ENCODE peak calls at places on chromosomes 13 and 19, in ten cellular contexts. One of them, this sample, is unnamed.

GRCh38 chr19:43595605-43595998 is 332 bp downstream of the IRGQ start:
- DNase-seq in cardiac muscle cell: no peak
- DNase-seq in stomach: no peak
- DNase-seq in brain microvascular endothelial cell: no peak
- DNase-seq in PC-3: no peak
- DNase-seq in mammary epithelial cell: no peak
- DNase-seq in HL-60: no peak
- DNase-seq in lower lobe of right lung: peak
- DNase-seq in tibial nerve: no peak
- DNase-seq in cardiac fibroblast: no peak
- DNase-seq in this sample: no peak

GRCh38 chr13:30140973-30141372 is 166.4 kb downstream of the KATNAL1 start:
- DNase-seq in cardiac muscle cell: no peak
- DNase-seq in stomach: no peak
- DNase-seq in brain microvascular endothelial cell: no peak
- DNase-seq in PC-3: no peak
- DNase-seq in mammary epithelial cell: no peak
- DNase-seq in HL-60: no peak
- DNase-seq in lower lobe of right lung: no peak
- DNase-seq in tibial nerve: no peak
- DNase-seq in cardiac fibroblast: no peak
- DNase-seq in this sample: peak

GRCh38 chr13:101398920-101399319 is 17.4 kb downstream of the NALCN start:
- DNase-seq in cardiac muscle cell: peak
- DNase-seq in stomach: no peak
- DNase-seq in brain microvascular endothelial cell: peak
- DNase-seq in PC-3: peak
- DNase-seq in mammary epithelial cell: peak
- DNase-seq in HL-60: no peak
- DNase-seq in lower lobe of right lung: no peak
- DNase-seq in tibial nerve: no peak
- DNase-seq in cardiac fibroblast: peak
- DNase-seq in this sample: no peak

GRCh38 chr19:46147166-46147740 is 785 bp upstream of the IGFL2 start:
- DNase-seq in cardiac muscle cell: no peak
- DNase-seq in stomach: no peak
- DNase-seq in brain microvascular endothelial cell: no peak
- DNase-seq in PC-3: no peak
- DNase-seq in mammary epithelial cell: no peak
- DNase-seq in HL-60: no peak
- DNase-seq in lower lobe of right lung: no peak
- DNase-seq in tibial nerve: no peak
- DNase-seq in cardiac fibroblast: no peak
- DNase-seq in this sample: no peak

GRCh38 chr19:11814707-11815050 is 606 bp downstream of the ZNF440 start:
- DNase-seq in cardiac muscle cell: peak
- DNase-seq in stomach: no peak
- DNase-seq in brain microvascular endothelial cell: peak
- DNase-seq in PC-3: peak
- DNase-seq in mammary epithelial cell: peak
- DNase-seq in HL-60: no peak
- DNase-seq in lower lobe of right lung: no peak
- DNase-seq in tibial nerve: no peak
- DNase-seq in cardiac fibroblast: peak
- DNase-seq in this sample: no peak

GRCh38 chr13:112747256-112747655 is 57.4 kb downstream of the ATP11A start:
- DNase-seq in cardiac muscle cell: no peak
- DNase-seq in stomach: no peak
- DNase-seq in brain microvascular endothelial cell: no peak
- DNase-seq in PC-3: no peak
- DNase-seq in mammary epithelial cell: no peak
- DNase-seq in HL-60: no peak
- DNase-seq in lower lobe of right lung: no peak
- DNase-seq in tibial nerve: no peak
- DNase-seq in cardiac fibroblast: no peak
- DNase-seq in this sample: no peak

GRCh38 chr19:15177269-15178116 is 23.3 kb downstream of the NOTCH3 start:
- DNase-seq in cardiac muscle cell: peak
- DNase-seq in stomach: peak
- DNase-seq in brain microvascular endothelial cell: peak
- DNase-seq in PC-3: peak
- DNase-seq in mammary epithelial cell: peak
- DNase-seq in HL-60: peak
- DNase-seq in lower lobe of right lung: peak
- DNase-seq in tibial nerve: peak
- DNase-seq in cardiac fibroblast: peak
- DNase-seq in this sample: no peak

GRCh38 chr13:20482275-20482761 is 43.3 kb downstream of the CRYL1 start:
- DNase-seq in cardiac muscle cell: peak
- DNase-seq in stomach: no peak
- DNase-seq in brain microvascular endothelial cell: no peak
- DNase-seq in PC-3: no peak
- DNase-seq in mammary epithelial cell: no peak
- DNase-seq in HL-60: no peak
- DNase-seq in lower lobe of right lung: no peak
- DNase-seq in tibial nerve: peak
- DNase-seq in cardiac fibroblast: peak
- DNase-seq in this sample: no peak

GRCh38 chr19:36014029-36014924 is at the start of gene ALKBH6:
- DNase-seq in cardiac muscle cell: peak
- DNase-seq in stomach: peak
- DNase-seq in brain microvascular endothelial cell: peak
- DNase-seq in PC-3: peak
- DNase-seq in mammary epithelial cell: peak
- DNase-seq in HL-60: peak
- DNase-seq in lower lobe of right lung: peak
- DNase-seq in tibial nerve: peak
- DNase-seq in cardiac fibroblast: peak
- DNase-seq in this sample: peak

GRCh38 chr19:57210381-57210780 is 19.1 kb downstream of the ZNF264 start:
- DNase-seq in cardiac muscle cell: no peak
- DNase-seq in stomach: no peak
- DNase-seq in brain microvascular endothelial cell: no peak
- DNase-seq in PC-3: no peak
- DNase-seq in mammary epithelial cell: no peak
- DNase-seq in HL-60: no peak
- DNase-seq in lower lobe of right lung: no peak
- DNase-seq in tibial nerve: no peak
- DNase-seq in cardiac fibroblast: no peak
- DNase-seq in this sample: no peak

GRCh38 chr13:56837161-56837560 is 303.6 kb upstream of the PRR20A start:
- DNase-seq in cardiac muscle cell: no peak
- DNase-seq in stomach: no peak
- DNase-seq in brain microvascular endothelial cell: no peak
- DNase-seq in PC-3: no peak
- DNase-seq in mammary epithelial cell: no peak
- DNase-seq in HL-60: no peak
- DNase-seq in lower lobe of right lung: no peak
- DNase-seq in tibial nerve: no peak
- DNase-seq in cardiac fibroblast: no peak
- DNase-seq in this sample: no peak

GRCh38 chr19:18399008-18399407 is 1.6 kb upstream of the LRRC25 start:
- DNase-seq in cardiac muscle cell: no peak
- DNase-seq in stomach: peak
- DNase-seq in brain microvascular endothelial cell: no peak
- DNase-seq in PC-3: peak
- DNase-seq in mammary epithelial cell: peak
- DNase-seq in HL-60: no peak
- DNase-seq in lower lobe of right lung: no peak
- DNase-seq in tibial nerve: no peak
- DNase-seq in cardiac fibroblast: peak
- DNase-seq in this sample: no peak

GRCh38 chr13:42957881-42958280 is 34.2 kb downstream of the EPSTI1 start:
- DNase-seq in cardiac muscle cell: no peak
- DNase-seq in stomach: no peak
- DNase-seq in brain microvascular endothelial cell: no peak
- DNase-seq in PC-3: no peak
- DNase-seq in mammary epithelial cell: no peak
- DNase-seq in HL-60: no peak
- DNase-seq in lower lobe of right lung: no peak
- DNase-seq in tibial nerve: no peak
- DNase-seq in cardiac fibroblast: no peak
- DNase-seq in this sample: no peak

GRCh38 chr19:4061178-4061682 is 5.5 kb downstream of the ZBTB7A start:
- DNase-seq in cardiac muscle cell: peak
- DNase-seq in stomach: peak
- DNase-seq in brain microvascular endothelial cell: no peak
- DNase-seq in PC-3: peak
- DNase-seq in mammary epithelial cell: peak
- DNase-seq in HL-60: peak
- DNase-seq in lower lobe of right lung: peak
- DNase-seq in tibial nerve: peak
- DNase-seq in cardiac fibroblast: peak
- DNase-seq in this sample: no peak

GRCh38 chr13:28301839-28302238 is 163.5 kb downstream of the PAN3 start:
- DNase-seq in cardiac muscle cell: no peak
- DNase-seq in stomach: no peak
- DNase-seq in brain microvascular endothelial cell: no peak
- DNase-seq in PC-3: no peak
- DNase-seq in mammary epithelial cell: no peak
- DNase-seq in HL-60: no peak
- DNase-seq in lower lobe of right lung: no peak
- DNase-seq in tibial nerve: no peak
- DNase-seq in cardiac fibroblast: no peak
- DNase-seq in this sample: no peak

GRCh38 chr19:17847538-17848366 is at the start of gene JAK3:
- DNase-seq in cardiac muscle cell: peak
- DNase-seq in stomach: peak
- DNase-seq in brain microvascular endothelial cell: peak
- DNase-seq in PC-3: no peak
- DNase-seq in mammary epithelial cell: no peak
- DNase-seq in HL-60: no peak
- DNase-seq in lower lobe of right lung: peak
- DNase-seq in tibial nerve: no peak
- DNase-seq in cardiac fibroblast: peak
- DNase-seq in this sample: peak

GRCh38 chr13:31349156-31349555 is 149.4 kb downstream of the B3GLCT start:
- DNase-seq in cardiac muscle cell: no peak
- DNase-seq in stomach: no peak
- DNase-seq in brain microvascular endothelial cell: no peak
- DNase-seq in PC-3: no peak
- DNase-seq in mammary epithelial cell: no peak
- DNase-seq in HL-60: no peak
- DNase-seq in lower lobe of right lung: no peak
- DNase-seq in tibial nerve: no peak
- DNase-seq in cardiac fibroblast: no peak
- DNase-seq in this sample: no peak

GRCh38 chr19:55158423-55158822 is 891 bp upstream of the TNNI3 start:
- DNase-seq in cardiac muscle cell: no peak
- DNase-seq in stomach: no peak
- DNase-seq in brain microvascular endothelial cell: no peak
- DNase-seq in PC-3: no peak
- DNase-seq in mammary epithelial cell: no peak
- DNase-seq in HL-60: no peak
- DNase-seq in lower lobe of right lung: no peak
- DNase-seq in tibial nerve: no peak
- DNase-seq in cardiac fibroblast: no peak
- DNase-seq in this sample: no peak

GRCh38 chr19:55157064-55157908 is at the start of gene TNNI3:
- DNase-seq in cardiac muscle cell: no peak
- DNase-seq in stomach: no peak
- DNase-seq in brain microvascular endothelial cell: no peak
- DNase-seq in PC-3: no peak
- DNase-seq in mammary epithelial cell: no peak
- DNase-seq in HL-60: no peak
- DNase-seq in lower lobe of right lung: no peak
- DNase-seq in tibial nerve: no peak
- DNase-seq in cardiac fibroblast: no peak
- DNase-seq in this sample: no peak

GRCh38 chr19:55160986-55161365 is 3.4 kb upstream of the TNNI3 start:
- DNase-seq in cardiac muscle cell: no peak
- DNase-seq in stomach: no peak
- DNase-seq in brain microvascular endothelial cell: no peak
- DNase-seq in PC-3: no peak
- DNase-seq in mammary epithelial cell: no peak
- DNase-seq in HL-60: no peak
- DNase-seq in lower lobe of right lung: no peak
- DNase-seq in tibial nerve: no peak
- DNase-seq in cardiac fibroblast: no peak
- DNase-seq in this sample: no peak

GRCh38 chr19:55160128-55160985 is 2.8 kb upstream of the TNNI3 start:
- DNase-seq in cardiac muscle cell: peak
- DNase-seq in stomach: peak
- DNase-seq in brain microvascular endothelial cell: peak
- DNase-seq in PC-3: peak
- DNase-seq in mammary epithelial cell: peak
- DNase-seq in HL-60: peak
- DNase-seq in lower lobe of right lung: peak
- DNase-seq in tibial nerve: peak
- DNase-seq in cardiac fibroblast: peak
- DNase-seq in this sample: peak

GRCh38 chr19:55158848-55159793 is 1.6 kb upstream of the TNNI3 start:
- DNase-seq in cardiac muscle cell: peak
- DNase-seq in stomach: no peak
- DNase-seq in brain microvascular endothelial cell: peak
- DNase-seq in PC-3: peak
- DNase-seq in mammary epithelial cell: no peak
- DNase-seq in HL-60: no peak
- DNase-seq in lower lobe of right lung: no peak
- DNase-seq in tibial nerve: no peak
- DNase-seq in cardiac fibroblast: peak
- DNase-seq in this sample: no peak
- H3K4me3 ChIP-seq in cardiac muscle cell: no peak
- H3K4me3 ChIP-seq in stomach: no peak
- H3K4me3 ChIP-seq in brain microvascular endothelial cell: no peak
- H3K4me3 ChIP-seq in PC-3: no peak
- H3K4me3 ChIP-seq in mammary epithelial cell: no peak
- H3K4me3 ChIP-seq in HL-60: no peak
- H3K4me3 ChIP-seq in lower lobe of right lung: no peak
- H3K4me3 ChIP-seq in tibial nerve: no peak
- H3K4me3 ChIP-seq in cardiac fibroblast: no peak
- H3K4me3 ChIP-seq in this sample: no peak

GRCh38 chr19:42313840-42314755 is 989 bp downstream of the TMEM145 start:
- DNase-seq in cardiac muscle cell: no peak
- DNase-seq in stomach: no peak
- DNase-seq in brain microvascular endothelial cell: no peak
- DNase-seq in PC-3: no peak
- DNase-seq in mammary epithelial cell: no peak
- DNase-seq in HL-60: no peak
- DNase-seq in lower lobe of right lung: no peak
- DNase-seq in tibial nerve: no peak
- DNase-seq in cardiac fibroblast: no peak
- DNase-seq in this sample: no peak
- TF ChIP-seq CTCF in cardiac muscle cell: no peak
- TF ChIP-seq CTCF in stomach: no peak
- TF ChIP-seq CTCF in brain microvascular endothelial cell: no peak
- TF ChIP-seq CTCF in PC-3: no peak
- TF ChIP-seq CTCF in mammary epithelial cell: peak
- TF ChIP-seq CTCF in HL-60: no peak
- TF ChIP-seq CTCF in lower lobe of right lung: no peak
- TF ChIP-seq CTCF in tibial nerve: no peak
- TF ChIP-seq CTCF in cardiac fibroblast: peak
- TF ChIP-seq CTCF in this sample: peak

GRCh38 chr13:114318624-114319023 is 4.3 kb downstream of the CHAMP1 start:
- DNase-seq in cardiac muscle cell: no peak
- DNase-seq in stomach: no peak
- DNase-seq in brain microvascular endothelial cell: no peak
- DNase-seq in PC-3: no peak
- DNase-seq in mammary epithelial cell: no peak
- DNase-seq in HL-60: no peak
- DNase-seq in lower lobe of right lung: no peak
- DNase-seq in tibial nerve: no peak
- DNase-seq in cardiac fibroblast: no peak
- DNase-seq in this sample: no peak
- H3K4me3 ChIP-seq in cardiac muscle cell: no peak
- H3K4me3 ChIP-seq in stomach: no peak
- H3K4me3 ChIP-seq in brain microvascular endothelial cell: no peak
- H3K4me3 ChIP-seq in PC-3: no peak
- H3K4me3 ChIP-seq in mammary epithelial cell: no peak
- H3K4me3 ChIP-seq in HL-60: no peak
- H3K4me3 ChIP-seq in lower lobe of right lung: no peak
- H3K4me3 ChIP-seq in tibial nerve: no peak
- H3K4me3 ChIP-seq in cardiac fibroblast: no peak
- H3K4me3 ChIP-seq in this sample: no peak

GRCh38 chr13:38685974-38686571 is 804 bp upstream of the FREM2 start:
- DNase-seq in cardiac muscle cell: peak
- DNase-seq in stomach: no peak
- DNase-seq in brain microvascular endothelial cell: no peak
- DNase-seq in PC-3: peak
- DNase-seq in mammary epithelial cell: peak
- DNase-seq in HL-60: no peak
- DNase-seq in lower lobe of right lung: no peak
- DNase-seq in tibial nerve: no peak
- DNase-seq in cardiac fibroblast: peak
- DNase-seq in this sample: no peak
- TF ChIP-seq CTCF in cardiac muscle cell: peak
- TF ChIP-seq CTCF in stomach: no peak
- TF ChIP-seq CTCF in brain microvascular endothelial cell: peak
- TF ChIP-seq CTCF in PC-3: peak
- TF ChIP-seq CTCF in mammary epithelial cell: peak
- TF ChIP-seq CTCF in HL-60: no peak
- TF ChIP-seq CTCF in lower lobe of right lung: no peak
- TF ChIP-seq CTCF in tibial nerve: peak
- TF ChIP-seq CTCF in cardiac fibroblast: no peak
- TF ChIP-seq CTCF in this sample: peak

This sample was measured in GM12864.